ENCODE peak calls at places on chromosome 13, in six cellular contexts. X, T, J, H, S and M are unnamed samples.

GRCh38 chr13:110387451-110388140 is 80.5 kb downstream of the COL4A2 start:
- DNase-seq in X (peak), T (peak), J (no peak), H (peak), S (no peak), M (no peak)

GRCh38 chr13:46332772-46333171 is 54.3 kb downstream of the RUBCNL start:
- DNase-seq in X (no peak), T (no peak), J (no peak), H (no peak), S (no peak), M (no peak)

GRCh38 chr13:28313579-28313978 is 175.2 kb downstream of the PAN3 start:
- DNase-seq in X (no peak), T (no peak), J (no peak), H (peak), S (peak), M (peak)

GRCh38 chr13:49374585-49375290 is 69.1 kb downstream of the CAB39L start:
- DNase-seq in X (no peak), T (peak), J (no peak), H (no peak), S (peak), M (no peak)

GRCh38 chr13:97573011-97573410 is 139.0 kb downstream of the RAP2A start:
- DNase-seq in X (no peak), T (no peak), J (no peak), H (no peak), S (peak), M (no peak)

GRCh38 chr13:21674271-21675009 is 3.6 kb downstream of the FGF9 start:
- DNase-seq in X (peak), T (no peak), J (no peak), H (peak), S (peak), M (no peak)

GRCh38 chr13:56457535-56458200 is 683.0 kb upstream of the PRR20A start:
- DNase-seq in X (no peak), T (no peak), J (no peak), H (no peak), S (no peak), M (no peak)

GRCh38 chr13:40063278-40063698 is 407.8 kb downstream of the COG6 start:
- DNase-seq in X (no peak), T (no peak), J (no peak), H (no peak), S (no peak), M (no peak)

GRCh38 chr13:52760078-52760477 is 20.5 kb upstream of the CNMD start:
- DNase-seq in X (no peak), T (no peak), J (no peak), H (no peak), S (no peak), M (no peak)

GRCh38 chr13:97434417-97435296 is 688 bp downstream of the RAP2A start:
- DNase-seq in X (peak), T (peak), J (peak), H (peak), S (peak), M (no peak)

GRCh38 chr13:71880753-71881541 is 13.9 kb upstream of the DACH1 start:
- DNase-seq in X (no peak), T (peak), J (no peak), H (peak), S (no peak), M (no peak)

GRCh38 chr13:79874396-79875360 is 393.7 kb downstream of the NDFIP2 start:
- DNase-seq in X (no peak), T (peak), J (no peak), H (peak), S (peak), M (no peak)

GRCh38 chr13:88188986-88189385 is 517.8 kb downstream of the SLITRK5 start:
- DNase-seq in X (no peak), T (no peak), J (no peak), H (no peak), S (no peak), M (no peak)

GRCh38 chr13:98519976-98520375 is 56.9 kb downstream of the STK24 start:
- DNase-seq in X (no peak), T (no peak), J (no peak), H (no peak), S (no peak), M (no peak)

GRCh38 chr13:38819053-38819452 is 132.2 kb downstream of the FREM2 start:
- DNase-seq in X (no peak), T (peak), J (no peak), H (no peak), S (no peak), M (no peak)

GRCh38 chr13:28094311-28094710 is 6.1 kb downstream of the FLT3 start:
- DNase-seq in X (no peak), T (no peak), J (no peak), H (no peak), S (no peak), M (no peak)

GRCh38 chr13:75771818-75772217 is 135.7 kb downstream of the LMO7 start:
- DNase-seq in X (no peak), T (peak), J (no peak), H (no peak), S (peak), M (no peak)

GRCh38 chr13:81917829-81918228 is 1576.9 kb upstream of the SPRY2 start:
- DNase-seq in X (no peak), T (no peak), J (no peak), H (peak), S (no peak), M (no peak)

DNA sequence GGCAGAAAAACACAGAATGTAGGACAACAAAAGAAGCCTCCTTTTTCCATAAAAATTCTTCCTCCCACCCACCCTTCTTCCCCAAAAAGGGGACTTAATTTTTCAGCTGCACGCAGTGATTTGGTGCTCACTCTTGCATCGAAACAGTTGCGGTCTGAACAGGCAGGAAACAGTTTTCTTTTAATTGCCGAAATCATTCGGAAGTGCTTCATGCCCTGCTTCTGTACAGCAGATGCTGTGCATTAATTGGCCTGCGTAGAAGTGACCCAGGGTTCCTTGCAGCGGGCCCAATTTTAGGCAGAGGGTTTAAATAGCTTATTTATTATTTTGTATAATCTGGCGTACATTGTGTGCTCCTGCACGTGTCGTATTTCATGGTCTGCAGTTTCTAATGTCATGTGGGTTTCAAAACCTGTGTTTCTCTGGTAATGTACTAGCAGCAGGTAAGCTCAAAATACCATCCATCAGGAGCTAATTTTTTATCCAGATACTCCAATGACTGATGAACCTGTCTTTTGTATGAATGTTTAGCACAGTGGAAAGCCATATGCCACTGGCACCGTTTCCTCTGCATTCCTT is 66.6 kb downstream of the GGACT start:
- DNase-seq in X (no peak), T (no peak), J (no peak), H (no peak), S (no peak), M (no peak)
- H3K4me3 ChIP-seq in X (no peak), T (no peak), J (no peak), H (no peak), S (no peak), M (peak)

GRCh38 chr13:112065867-112066623 is 904 bp upstream of the SOX1 start:
- DNase-seq in X (peak), T (no peak), J (no peak), H (peak), S (no peak), M (no peak)

GRCh38 chr13:112067871-112068305 is 939 bp downstream of the SOX1 start:
- DNase-seq in X (peak), T (no peak), J (no peak), H (peak), S (peak), M (no peak)

GRCh38 chr13:112066624-112067004 is 335 bp upstream of the SOX1 start:
- DNase-seq in X (peak), T (no peak), J (no peak), H (peak), S (peak), M (no peak)

GRCh38 chr13:112068531-112069062 is 1.6 kb downstream of the SOX1 start:
- DNase-seq in X (peak), T (no peak), J (no peak), H (no peak), S (no peak), M (no peak)

DNA sequence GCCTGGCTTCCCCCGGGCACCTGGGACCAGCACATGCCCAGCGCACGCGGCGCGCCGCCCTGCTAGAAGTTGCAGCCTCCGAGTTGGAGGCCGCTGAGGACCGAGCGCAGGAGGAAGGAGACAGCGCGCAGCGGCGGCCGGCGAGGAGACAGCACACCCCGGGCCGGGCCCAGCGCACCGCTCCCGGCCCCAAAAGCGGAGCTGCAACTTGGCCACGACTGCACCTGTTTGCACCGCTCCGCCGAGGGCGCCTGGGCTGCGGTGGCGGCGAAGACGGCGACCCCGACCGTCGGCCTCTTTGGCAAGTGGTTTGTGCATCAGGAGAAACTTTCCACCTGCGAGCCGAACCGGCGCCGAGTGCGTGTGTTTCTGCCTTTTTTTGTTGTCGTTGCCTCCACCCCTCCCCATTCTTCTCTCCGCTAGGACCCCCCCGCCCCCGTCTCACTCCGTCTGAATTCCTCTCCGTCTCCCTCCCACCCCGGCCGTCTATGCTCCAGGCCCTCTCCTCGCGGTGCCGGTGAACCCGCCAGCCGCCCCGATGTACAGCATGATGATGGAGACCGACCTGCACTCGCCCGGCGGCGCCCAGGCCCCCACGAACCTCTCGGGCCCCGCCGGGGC is at the start of gene SOX1:
- DNase-seq in X (peak), T (no peak), J (no peak), H (peak), S (no peak), M (no peak)
- TF ChIP-seq EZH2 in X (peak), T (no peak), J (no peak), H (no peak), S (no peak), M (no peak)

DNA sequence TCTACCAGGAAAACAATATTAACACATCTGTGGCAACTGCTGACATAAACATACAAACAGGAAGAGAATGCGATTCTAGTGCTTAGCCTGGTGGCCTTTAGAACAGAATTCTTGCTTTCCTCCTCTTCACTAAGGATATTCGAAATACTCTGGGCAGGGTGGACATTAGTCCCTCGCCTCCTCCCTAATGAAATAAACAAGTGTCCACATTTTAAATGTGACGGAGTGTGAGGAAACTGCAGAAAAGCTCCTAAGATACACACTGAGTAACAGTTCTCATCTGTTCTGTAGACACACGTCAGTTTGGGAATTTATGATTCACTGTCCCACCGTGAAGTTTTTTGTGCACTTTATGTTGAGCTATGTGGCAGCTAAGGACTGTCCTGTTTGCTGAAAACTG is 639 bp downstream of the STARD13 start:
- DNase-seq in X (no peak), T (peak), J (no peak), H (no peak), S (peak), M (no peak)
- H3K4me3 ChIP-seq in X (peak), T (peak), J (peak), H (peak), S (peak), M (peak)

DNA sequence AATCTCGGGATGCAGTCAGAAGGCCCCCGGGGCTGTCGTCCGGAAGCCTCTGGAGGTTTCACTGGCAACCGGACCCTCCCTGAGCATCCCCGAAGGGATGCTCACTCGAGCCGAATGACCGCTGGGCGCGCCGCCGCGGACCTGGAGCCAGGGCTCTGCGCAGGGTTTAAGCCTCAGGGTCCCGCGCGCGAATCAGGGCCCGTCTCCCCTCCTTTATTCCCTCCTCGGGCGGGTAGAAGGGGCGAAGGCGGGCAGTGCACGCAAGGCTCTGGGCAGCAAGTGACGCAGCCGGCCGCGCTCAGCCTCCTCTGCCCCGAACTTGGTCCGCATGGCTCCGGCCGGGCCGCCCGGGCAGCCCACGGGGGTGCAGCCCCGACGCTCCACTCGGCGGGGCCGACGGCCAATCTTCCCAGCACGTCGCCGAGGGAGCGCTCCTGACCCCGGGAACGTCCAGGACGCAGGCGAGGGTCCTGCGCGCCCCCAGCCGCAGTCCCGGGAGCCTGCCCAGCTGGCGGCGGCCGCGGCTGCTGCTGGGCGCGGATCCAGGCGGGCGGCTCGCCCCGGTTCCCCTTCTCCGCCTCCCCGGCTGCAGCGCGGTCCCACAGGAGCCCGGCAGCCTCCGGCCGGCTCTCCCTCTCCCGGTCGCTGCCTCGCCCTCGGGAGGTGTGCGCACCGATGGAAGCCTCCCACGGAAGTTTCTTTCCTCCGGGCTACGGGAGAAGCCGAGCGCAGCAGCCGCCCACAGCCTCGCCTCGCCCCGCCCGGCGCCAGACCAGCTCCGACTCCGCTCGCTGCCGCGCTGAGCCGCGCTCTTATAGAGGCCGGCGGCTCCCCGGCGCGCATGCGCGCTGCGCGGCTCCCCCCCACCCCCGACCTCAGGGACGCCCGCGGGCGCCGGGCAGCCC is at the start of gene SHISA2:
- DNase-seq in X (peak), T (peak), J (no peak), H (peak), S (peak), M (no peak)
- TF ChIP-seq EZH2 in X (peak), T (no peak), J (no peak), H (peak), S (no peak), M (no peak)